ENCODE peak calls at places on chromosomes 13 and 19, in eight cellular contexts. P is AG10803; U is lower leg skin; G is Peyer's patch; L is OCI-LY7; Z is CD8-positive, alpha-beta T cell; K is fibroblast of mammary gland; Q is ascending aorta. C is an unnamed sample.

GRCh38 chr13:55583953-55584593 is 1556.6 kb upstream of the PRR20A start:
- DNase-seq in U (no peak), Q (no peak), K (no peak), G (no peak), L (no peak), Z (no peak), P (no peak), C (no peak)

GRCh38 chr13:111665691-111666095 is 345.3 kb downstream of the TEX29 start:
- DNase-seq in P (no peak), L (no peak), Z (no peak), K (no peak), Q (no peak), G (peak), U (no peak), C (no peak)

GRCh38 chr19:14577885-14578427 is 4.9 kb upstream of the CLEC17A start:
- DNase-seq in Q (no peak), U (no peak), P (no peak), K (no peak), G (no peak), L (peak), Z (no peak), C (no peak)

GRCh38 chr19:10079031-10079453 is 7.1 kb upstream of the SHFL start:
- DNase-seq in P (no peak), U (no peak), Z (no peak), L (no peak), Q (no peak), K (no peak), G (no peak), C (no peak)

GRCh38 chr13:44158741-44159632 is 214.6 kb upstream of the SERP2 start:
- DNase-seq in Z (no peak), U (no peak), K (no peak), G (no peak), L (no peak), P (no peak), Q (no peak), C (no peak)

GRCh38 chr13:71517004-71517403 is 350.0 kb downstream of the DACH1 start:
- DNase-seq in K (peak), Q (no peak), P (no peak), G (no peak), U (no peak), L (no peak), Z (no peak), C (no peak)

GRCh38 chr19:7921302-7921954 is 1.3 kb downstream of the SNAPC2 start:
- DNase-seq in Z (no peak), Q (no peak), G (no peak), P (no peak), L (no peak), K (no peak), U (no peak), C (no peak)

GRCh38 chr13:25738342-25738771 is 313.5 kb downstream of the SHISA2 start:
- DNase-seq in P (peak), K (no peak), G (no peak), Z (no peak), L (peak), U (no peak), Q (no peak), C (no peak)

GRCh38 chr19:3298853-3299449 is 67.4 kb upstream of the NFIC start:
- DNase-seq in Q (no peak), K (no peak), U (no peak), G (no peak), Z (no peak), P (no peak), L (no peak), C (no peak)

GRCh38 chr13:76210262-76210661 is 574.1 kb downstream of the LMO7 start:
- DNase-seq in K (peak), Z (no peak), Q (no peak), L (no peak), G (no peak), P (no peak), U (no peak), C (no peak)

GRCh38 chr13:70253834-70254233 is 145.6 kb upstream of the KLHL1 start:
- DNase-seq in P (no peak), K (no peak), G (no peak), Q (no peak), U (no peak), L (no peak), Z (no peak), C (no peak)

GRCh38 chr19:3955688-3956087 is 15.2 kb downstream of the DAPK3 start:
- DNase-seq in Q (no peak), L (no peak), U (no peak), K (no peak), P (no peak), G (no peak), Z (no peak), C (peak)

GRCh38 chr19:37470216-37470615 is 1.1 kb downstream of the ZNF570 start:
- DNase-seq in K (no peak), G (no peak), L (no peak), U (no peak), Z (no peak), P (no peak), Q (no peak), C (no peak)

GRCh38 chr13:48255954-48256353 is 22.9 kb downstream of the ITM2B start:
- DNase-seq in P (no peak), U (no peak), Q (no peak), K (peak), G (no peak), L (no peak), Z (no peak), C (no peak)

GRCh38 chr19:1325568-1326294 is 40.1 kb downstream of the EFNA2 start:
- DNase-seq in U (no peak), Q (no peak), G (no peak), K (no peak), Z (no peak), P (no peak), L (no peak), C (no peak)

GRCh38 chr19:1322198-1322981 is 36.7 kb downstream of the EFNA2 start:
- DNase-seq in U (no peak), K (no peak), L (no peak), Q (no peak), Z (no peak), P (no peak), G (no peak), C (no peak)

GRCh38 chr19:1327125-1327524 is 41.5 kb downstream of the EFNA2 start:
- DNase-seq in U (no peak), G (no peak), L (peak), Z (no peak), Q (no peak), P (no peak), K (no peak), C (no peak)

GRCh38 chr19:1324249-1324791 is 38.6 kb downstream of the EFNA2 start:
- DNase-seq in P (no peak), G (no peak), U (no peak), K (no peak), Z (no peak), Q (no peak), L (no peak), C (no peak)

GRCh38 chr19:1324792-1325567 is 39.3 kb downstream of the EFNA2 start:
- DNase-seq in K (peak), Q (peak), P (peak), L (no peak), Z (peak), U (peak), G (peak), C (peak)
- H3K4me3 ChIP-seq in K (peak), Q (peak), P (peak), L (no peak), Z (no peak), U (no peak), G (peak), C (peak)

GRCh38 chr19:41741244-41741554 is 14.1 kb upstream of the CEACAM6 start:
- DNase-seq in G (no peak), Q (no peak), K (no peak), Z (no peak), L (no peak), U (no peak), P (no peak), C (no peak)

GRCh38 chr19:41744850-41745249 is 10.5 kb upstream of the CEACAM6 start:
- DNase-seq in Q (no peak), G (no peak), K (no peak), L (peak), U (no peak), P (no peak), Z (no peak), C (no peak)

GRCh38 chr19:41746593-41747227 is 8.6 kb upstream of the CEACAM6 start:
- DNase-seq in L (peak), K (peak), Q (no peak), G (peak), U (no peak), Z (no peak), P (peak), C (no peak)

GRCh38 chr19:41748012-41748411 is 7.3 kb upstream of the CEACAM6 start:
- DNase-seq in G (no peak), Q (no peak), P (no peak), K (no peak), Z (no peak), L (no peak), U (no peak), C (no peak)

DNA sequence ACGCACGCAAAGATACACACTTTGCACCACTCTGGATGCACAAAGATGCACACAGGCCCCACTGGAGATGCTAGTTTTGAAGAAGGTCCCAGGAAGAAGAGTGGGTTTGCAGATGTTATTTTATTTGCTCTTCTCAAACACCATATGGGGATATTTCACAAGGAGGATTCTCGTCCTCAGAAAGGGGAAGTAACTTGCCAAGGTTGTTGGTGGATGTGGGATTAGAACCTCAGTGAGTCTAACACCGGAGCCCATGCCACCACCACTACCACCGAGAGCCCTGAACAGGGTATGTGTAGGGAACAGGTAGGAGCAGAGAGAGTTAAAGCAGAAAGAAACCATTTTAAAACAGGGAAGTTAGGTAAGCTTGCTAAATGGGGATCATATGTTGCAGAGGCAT is 9.6 kb upstream of the CEACAM6 start:
- DNase-seq in U (no peak), P (no peak), G (no peak), K (no peak), Z (no peak), L (no peak), Q (no peak), C (no peak)
- TF ChIP-seq CTCF in U (no peak), P (no peak), G (no peak), K (no peak), Z (no peak), L (no peak), Q (no peak), C (no peak)

DNA sequence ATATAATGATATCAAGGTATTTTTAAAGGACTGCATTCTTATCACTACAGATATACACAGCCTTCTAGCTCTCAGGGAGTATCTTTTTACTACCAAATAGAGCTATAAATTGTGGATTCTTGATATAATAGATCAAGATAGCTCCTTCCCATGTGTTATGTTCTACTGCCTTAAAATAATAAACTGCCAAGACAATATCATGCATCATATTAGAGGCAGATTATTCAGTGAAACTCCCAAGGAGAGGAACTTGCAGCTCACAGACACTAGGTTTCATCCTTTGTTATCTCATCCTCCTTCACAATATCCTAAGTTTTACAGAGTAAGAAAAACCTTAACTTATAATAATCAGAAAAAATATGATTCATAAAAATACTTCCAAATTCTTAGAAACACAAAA is 802.8 kb downstream of the DIAPH3 start:
- DNase-seq in U (no peak), Q (no peak), L (no peak), G (no peak), Z (no peak), P (no peak), K (no peak), C (no peak)
- H3K4me3 ChIP-seq in U (no peak), Q (no peak), L (no peak), G (no peak), Z (no peak), P (no peak), K (no peak), C (no peak)

GRCh38 chr19:1383014-1383310 is 745 bp upstream of the NDUFS7 start:
- DNase-seq in Q (no peak), L (no peak), U (no peak), G (no peak), K (no peak), Z (no peak), P (no peak), C (no peak)
- TF ChIP-seq CTCF in Q (no peak), L (no peak), U (no peak), G (no peak), K (no peak), Z (no peak), P (no peak), C (no peak)

GRCh38 chr19:16295071-16295470 is 29.6 kb upstream of the KLF2 start:
- DNase-seq in U (no peak), G (no peak), Q (no peak), K (no peak), P (no peak), Z (no peak), L (no peak), C (no peak)

GRCh38 chr19:16289594-16289993 is 35.0 kb upstream of the KLF2 start:
- DNase-seq in G (no peak), P (no peak), U (no peak), Z (no peak), Q (no peak), L (no peak), K (no peak), C (no peak)

GRCh38 chr19:16290692-16291091 is 33.9 kb upstream of the KLF2 start:
- DNase-seq in G (no peak), Z (no peak), Q (no peak), L (no peak), K (no peak), P (no peak), U (no peak), C (no peak)

GRCh38 chr19:16296713-16297112 is 27.9 kb upstream of the KLF2 start:
- DNase-seq in P (no peak), G (no peak), K (no peak), U (no peak), Z (no peak), L (no peak), Q (no peak), C (no peak)

DNA sequence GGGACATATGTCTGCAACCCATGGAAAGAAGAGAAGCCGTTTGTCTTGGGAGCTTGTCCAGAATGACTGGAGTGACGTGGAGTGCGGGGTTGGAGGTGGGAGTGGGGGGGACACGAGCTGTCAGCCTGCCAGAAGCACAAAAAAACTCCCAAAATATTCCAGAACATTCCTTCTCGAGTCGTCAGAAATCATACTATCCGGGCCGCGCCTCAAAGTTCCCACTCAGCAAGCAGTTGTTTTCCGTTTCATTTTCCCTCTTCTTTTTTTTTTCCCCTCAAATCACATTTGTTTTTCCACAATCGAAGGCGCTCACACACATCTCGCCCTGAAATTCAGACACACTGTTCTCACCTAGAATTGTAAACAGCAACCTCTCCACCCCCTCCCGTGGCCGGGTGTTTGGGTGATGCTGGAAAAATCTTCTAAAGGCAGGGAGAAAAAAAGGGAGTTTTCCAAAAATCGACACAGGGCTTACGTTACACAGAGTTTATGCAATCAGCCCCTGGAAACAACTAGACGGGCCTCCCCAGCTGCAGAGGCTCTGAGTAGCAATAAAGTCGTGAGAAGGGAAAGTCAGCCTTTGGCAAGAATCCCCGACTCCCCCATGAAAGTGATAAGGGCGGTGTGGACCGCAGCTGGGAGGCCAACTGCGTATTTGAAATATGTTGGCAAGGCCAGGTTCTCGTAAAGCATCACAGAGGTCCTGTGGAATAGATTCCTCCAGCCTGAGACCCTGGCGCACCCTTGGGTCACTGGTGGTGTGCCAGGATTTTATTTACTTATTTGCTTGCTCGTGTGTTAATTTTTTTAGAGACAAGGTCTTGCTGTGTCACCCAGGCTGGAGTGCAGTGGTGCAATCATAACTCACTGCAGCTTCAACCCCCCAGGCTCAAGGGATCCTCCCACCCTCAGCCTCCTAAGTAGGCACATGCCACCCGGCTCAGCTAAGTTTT is 31.2 kb upstream of the KLF2 start:
- DNase-seq in P (peak), Z (no peak), Q (peak), G (peak), U (peak), L (no peak), K (peak), C (peak)
- H3K4me3 ChIP-seq in P (peak), Z (no peak), Q (peak), G (no peak), U (no peak), L (no peak), K (peak), C (peak)